ENCODE peak calls at places on chromosomes 13 and 19, in ten cellular contexts. W, B, J, Z, P, D, R, C, X and G are unnamed samples.

GRCh38 chr13:51619614-51620013 is 35.4 kb downstream of the WDFY2 start:
- DNase-seq in Z (no peak), D (no peak), P (no peak), J (no peak), B (no peak), C (no peak), X (no peak), W (no peak), R (peak; percentile 37), G (no peak)

GRCh38 chr19:49921871-49922755 is 6.9 kb upstream of the ATF5 start:
- DNase-seq in B (no peak), D (no peak), Z (no peak), X (no peak), P (no peak), J (no peak), R (peak; percentile 87), W (no peak), C (no peak), G (no peak)

GRCh38 chr13:43876366-43876765 is 3.2 kb downstream of the CCDC122 start:
- DNase-seq in W (no peak), Z (no peak), B (no peak), P (no peak), J (no peak), D (no peak), C (no peak), R (no peak), X (no peak), G (no peak)

GRCh38 chr13:24868874-24869273 is 104.9 kb downstream of the RNF17 start:
- DNase-seq in Z (no peak), J (no peak), W (no peak), D (no peak), C (no peak), B (no peak), X (no peak), R (no peak), P (no peak), G (no peak)

GRCh38 chr19:54451331-54451871 is 2.4 kb downstream of the LENG8 start:
- DNase-seq in J (no peak), P (no peak), W (no peak), Z (peak; percentile 62), B (no peak), C (no peak), D (no peak), X (no peak), R (no peak), G (no peak)

GRCh38 chr13:40376296-40376849 is 290.1 kb downstream of the FOXO1 start:
- DNase-seq in J (no peak), R (no peak), Z (no peak), C (no peak), B (no peak), X (no peak), D (no peak), W (no peak), P (no peak), G (no peak)

GRCh38 chr19:19062454-19063182 is 1.2 kb upstream of the SLC25A42 start:
- DNase-seq in W (no peak), B (no peak), Z (no peak), X (no peak), J (no peak), C (no peak), P (peak; percentile 8), D (no peak), R (peak; percentile 26), G (no peak)

GRCh38 chr13:75418186-75418843 is 63.7 kb downstream of the TBC1D4 start:
- DNase-seq in J (no peak), B (no peak), Z (no peak), C (no peak), X (no peak), R (no peak), W (no peak), P (no peak), D (no peak), G (no peak)

GRCh38 chr13:43878897-43879322 is 630 bp downstream of the CCDC122 start:
- DNase-seq in X (no peak), P (peak; percentile 38), B (no peak), R (peak; percentile 86), Z (peak; percentile 90), C (peak; percentile 64), W (peak; percentile 70), D (peak; percentile 45), J (peak; percentile 38), G (peak; percentile 93)

GRCh38 chr13:23715762-23716235 is 145.6 kb downstream of the TNFRSF19 start:
- DNase-seq in X (no peak), W (no peak), J (no peak), D (no peak), Z (no peak), R (no peak), C (no peak), B (no peak), P (no peak), G (no peak)

GRCh38 chr13:80235131-80235530 is 105.8 kb downstream of the SPRY2 start:
- DNase-seq in B (no peak), W (no peak), J (no peak), C (no peak), X (no peak), Z (no peak), D (no peak), R (no peak), P (no peak), G (no peak)

GRCh38 chr13:95059306-95059705 is 241.9 kb downstream of the ABCC4 start:
- DNase-seq in D (no peak), X (no peak), B (no peak), P (no peak), Z (no peak), C (no peak), R (no peak), W (no peak), J (no peak), G (no peak)

GRCh38 chr13:113046883-113047244 is 58.7 kb upstream of the F7 start:
- DNase-seq in C (no peak), X (no peak), B (no peak), D (no peak), P (no peak), W (no peak), Z (no peak), R (no peak), J (no peak), G (peak; percentile 29)

GRCh38 chr19:3723110-3723488 is 14.9 kb downstream of the TJP3 start:
- DNase-seq in Z (no peak), R (no peak), W (no peak), X (no peak), P (no peak), J (no peak), D (no peak), B (no peak), C (no peak), G (no peak)

GRCh38 chr19:3140667-3141038 is 4.8 kb downstream of the GNA15 start:
- DNase-seq in P (no peak), J (no peak), D (no peak), W (no peak), Z (no peak), B (no peak), R (no peak), X (no peak), C (no peak), G (no peak)